ENCODE peak calls at places on chromosomes 1 and 21, in four cellular contexts. F is fibroblast of lung, W is uterus, Y is heart right ventricle. R is an unnamed sample.

GRCh38 chr1:207993477-207994445 is 82.8 kb upstream of the CD34 start:
- DNase-seq in F (no peak), W (no peak), Y (no peak), R (no peak)

GRCh38 chr21:39676054-39676771 is 63.5 kb downstream of the B3GALT5 start:
- DNase-seq in F (peak; percentile 78), W (no peak), Y (peak; percentile 41), R (no peak)

GRCh38 chr21:46486481-46487000 is 27.9 kb downstream of the DIP2A start:
- DNase-seq in F (no peak), W (no peak), Y (no peak), R (no peak)

GRCh38 chr1:41738475-41738874 is 180.2 kb downstream of the HIVEP3 start:
- DNase-seq in F (peak; percentile 69), W (no peak), Y (no peak), R (no peak)

GRCh38 chr1:156115514-156116374 is 1.2 kb downstream of the LMNA start:
- DNase-seq in F (peak; percentile 56), W (peak; percentile 65), Y (peak; percentile 70), R (no peak)

GRCh38 chr21:34811368-34811767 is 142.6 kb downstream of the CLIC6 start:
- DNase-seq in F (no peak), W (no peak), Y (no peak), R (no peak)

GRCh38 chr1:31535561-31535960 is 40.8 kb upstream of the TINAGL1 start:
- DNase-seq in F (peak; percentile 9), W (no peak), Y (no peak), R (no peak)

GRCh38 chr1:240092301-240093119 is 827 bp downstream of the FMN2 start:
- DNase-seq in F (peak; percentile 81), W (peak; percentile 13), Y (no peak), R (no peak)

GRCh38 chr1:46489638-46490602 is at the start of gene DMBX1:
- DNase-seq in F (no peak), W (no peak), Y (no peak), R (no peak)

GRCh38 chr21:26964379-26964778 is 2.5 kb downstream of the ADAMTS5 start:
- DNase-seq in F (no peak), W (peak; percentile 86), Y (peak; percentile 52), R (no peak)

GRCh38 chr1:156508955-156509234 is 8.3 kb upstream of the MEF2D start:
- DNase-seq in F (no peak), W (no peak), Y (no peak), R (no peak)

DNA sequence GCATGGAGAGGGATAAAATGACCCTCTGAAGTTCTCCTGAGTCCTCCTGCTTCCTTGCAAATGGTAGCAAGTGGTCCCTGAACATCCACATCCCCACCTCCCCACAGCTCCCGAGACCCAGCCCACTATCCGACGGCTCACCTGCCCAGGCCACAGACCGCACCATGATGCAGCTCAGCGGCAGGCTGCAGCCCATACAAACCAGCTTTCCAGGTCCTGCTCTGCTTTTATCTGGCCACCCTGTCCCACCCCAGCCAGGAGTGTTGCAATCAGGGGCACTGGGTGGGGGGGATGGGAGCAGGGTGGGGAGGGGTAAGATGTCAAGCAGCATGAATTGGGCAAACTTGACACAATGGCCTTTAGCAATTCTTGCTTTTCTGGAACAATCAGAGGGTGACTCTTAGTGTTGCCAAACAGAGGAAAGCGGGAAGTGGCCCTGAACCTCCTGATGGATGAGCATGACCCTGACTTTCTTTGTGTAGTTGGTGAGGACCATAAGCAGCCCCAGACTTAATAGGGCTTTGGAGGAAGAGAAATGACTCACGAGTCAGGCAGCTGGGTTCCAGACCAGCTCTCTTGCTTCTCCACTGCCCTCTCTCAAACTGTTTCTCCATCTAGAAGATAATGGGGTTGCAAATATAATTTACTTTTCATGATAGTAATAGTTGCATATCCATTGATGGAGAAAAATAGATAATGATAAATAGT is at the start of gene CHIT1:
- DNase-seq in F (no peak), W (no peak), Y (no peak), R (no peak)
- H3K4me1 ChIP-seq in F (no peaks in the 10 kb centered on the region), W (no peaks in the 10 kb centered on the region), Y (no peaks in the 10 kb centered on the region), R (no peaks in the 10 kb centered on the region)

GRCh38 chr1:161225534-161226319 is at the start of gene TOMM40L:
- DNase-seq in F (peak; percentile 99), W (peak; percentile 85), Y (peak; percentile 95), R (peak; percentile 83)
- H3K27ac ChIP-seq in F (peak within 1 kb of the TSS; percentile 62), W (peak within 1 kb of the TSS; percentile 75), Y (peak within 1 kb of the TSS; percentile 88), R (peak within 1 kb of the TSS; percentile 44)

GRCh38 chr1:221715321-221716169 is 26.3 kb downstream of the DUSP10 start:
- DNase-seq in F (peak; percentile 52), W (no peak), Y (no peak), R (no peak)
- H3K4me1 ChIP-seq in F (peaks cover 32% of the 10 kb centered on the region), W (no peaks in the 10 kb centered on the region), Y (peaks cover 27% of the 10 kb centered on the region), R (peaks cover 41% of the 10 kb centered on the region)

GRCh38 chr1:66374148-66374547 is 159.8 kb upstream of the SGIP1 start:
- DNase-seq in F (no peak), W (no peak), Y (no peak), R (no peak)

GRCh38 chr1:66370462-66370907 is 163.5 kb upstream of the SGIP1 start:
- DNase-seq in F (no peak), W (no peak), Y (no peak), R (no peak)

GRCh38 chr1:66373072-66373685 is 160.8 kb upstream of the SGIP1 start:
- DNase-seq in F (no peak), W (no peak), Y (no peak), R (no peak)

GRCh38 chr1:66372522-66373071 is 161.4 kb upstream of the SGIP1 start:
- DNase-seq in F (no peak), W (no peak), Y (no peak), R (no peak)

DNA sequence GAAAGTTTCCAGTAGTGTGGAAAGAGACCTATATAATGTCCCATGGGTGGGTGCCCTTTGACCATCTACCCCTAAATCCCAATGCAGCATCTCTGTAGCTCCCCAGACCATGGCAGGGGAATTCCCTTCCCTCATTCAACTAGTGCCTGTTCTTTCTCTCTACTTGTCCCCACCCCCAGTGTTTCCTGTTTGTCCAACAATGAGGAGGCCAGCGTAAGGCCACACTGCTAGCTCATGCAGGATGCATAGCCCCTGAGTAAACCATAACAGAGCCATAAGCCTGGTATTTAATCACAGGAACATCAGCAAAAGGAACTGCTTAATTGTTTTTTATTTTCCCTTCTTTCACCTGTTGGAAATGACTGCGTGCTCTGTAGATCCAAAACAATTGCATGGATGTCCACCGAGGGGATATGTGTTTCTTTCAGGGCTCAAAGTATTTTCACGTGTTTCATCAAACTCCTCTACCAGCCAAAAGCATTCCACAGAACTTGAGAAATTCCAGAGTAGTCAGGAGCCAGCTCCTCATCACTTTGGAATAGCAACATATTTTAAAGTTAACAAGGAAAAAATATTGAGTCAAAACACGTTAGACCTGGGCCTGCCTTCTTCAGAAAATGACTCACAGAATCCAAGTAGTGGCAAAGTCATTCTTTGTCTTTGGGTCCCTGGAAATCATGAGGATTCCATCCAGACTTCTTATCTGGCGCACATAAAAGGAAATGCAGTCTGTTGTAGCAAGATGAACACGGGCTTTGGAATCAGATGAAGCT is 162.5 kb upstream of the SGIP1 start:
- DNase-seq in F (peak; percentile 80), W (no peak), Y (peak; percentile 61), R (no peak)
- H3K27ac ChIP-seq in F (no peak overlapping the region), W (peak overlapping the region; percentile 59), Y (peak overlapping the region; percentile 12), R (no peak overlapping the region)

DNA sequence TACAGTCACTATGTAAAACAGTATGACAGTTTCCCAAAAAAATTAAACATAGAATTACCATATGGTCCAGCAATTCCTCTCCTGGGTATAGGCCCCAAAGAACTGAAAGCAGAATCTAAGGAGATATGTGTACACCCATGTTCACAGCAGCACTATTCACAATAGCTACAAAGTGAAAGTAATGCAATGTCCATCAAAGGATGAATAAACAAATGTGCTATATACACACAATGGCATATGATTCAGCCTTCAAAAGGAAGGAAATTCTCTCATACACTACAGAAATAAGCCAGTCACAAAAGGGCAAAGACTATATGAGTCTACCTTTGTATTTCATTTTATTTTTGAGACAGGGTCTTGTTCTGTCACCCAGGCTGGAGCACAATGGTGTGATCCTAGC is 120.4 kb downstream of the TOMM20 start:
- DNase-seq in F (no peak), W (no peak), Y (no peak), R (no peak)
- H3K4me1 ChIP-seq in F (peaks cover 11% of the 10 kb centered on the region), W (no peaks in the 10 kb centered on the region), Y (peaks cover 19% of the 10 kb centered on the region), R (peaks cover 36% of the 10 kb centered on the region)

GRCh38 chr1:168788262-168788661 is 59.3 kb upstream of the DPT start:
- DNase-seq in F (no peak), W (no peak), Y (no peak), R (no peak)

GRCh38 chr1:168786476-168787330 is 57.7 kb upstream of the DPT start:
- DNase-seq in F (peak; percentile 51), W (no peak), Y (no peak), R (no peak)

GRCh38 chr1:168782731-168783130 is 53.7 kb upstream of the DPT start:
- DNase-seq in F (no peak), W (no peak), Y (no peak), R (no peak)

GRCh38 chr1:168783424-168783823 is 54.4 kb upstream of the DPT start:
- DNase-seq in F (no peak), W (no peak), Y (no peak), R (no peak)

DNA sequence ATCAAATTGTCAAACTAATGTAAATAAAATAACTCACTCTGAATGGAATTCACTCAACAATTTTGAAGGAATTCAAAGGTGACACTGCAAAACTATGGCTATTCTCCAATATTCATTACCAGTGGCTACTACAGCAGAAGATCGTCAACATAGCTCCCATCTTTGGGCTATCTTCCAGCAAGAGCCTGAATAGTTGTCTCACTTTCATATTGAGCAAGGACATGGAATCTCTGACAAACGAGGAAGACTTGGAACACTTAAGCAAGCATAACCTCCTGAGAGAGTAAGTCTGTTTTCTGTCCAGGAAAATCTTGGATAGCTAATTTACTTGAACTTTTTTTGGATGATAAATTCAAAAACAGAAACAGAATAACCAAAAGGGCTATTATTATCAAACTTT is 54.8 kb upstream of the DPT start:
- DNase-seq in F (peak; percentile 54), W (no peak), Y (peak; percentile 39), R (no peak)
- H3K27ac ChIP-seq in F (no peak overlapping the region), W (peak overlapping the region; percentile 59), Y (no peak overlapping the region), R (no peak overlapping the region)

R was measured in CD8-positive, alpha-beta memory T cell.